ENCODE peak calls at places on chromosomes 1 and 21, in four cellular contexts. B, F, X and Q are unnamed samples.

GRCh38 chr1:17982197-17982596 is 125.4 kb upstream of the IGSF21 start:
- DNase-seq in F (no peak), B (no peak), X (no peak), Q (no peak)

GRCh38 chr1:228953207-228953606 is 217.9 kb downstream of the RHOU start:
- DNase-seq in F (no peak), X (no peak), B (no peak), Q (no peak)

GRCh38 chr1:43644558-43644957 is 5.4 kb upstream of the KDM4A start:
- DNase-seq in B (no peak), X (no peak), F (no peak), Q (no peak)

GRCh38 chr21:31343680-31344480 is at the start of gene TIAM1:
- DNase-seq in F (no peak), X (no peak), B (no peak), Q (peak)

GRCh38 chr21:36150192-36150711 is 6.4 kb upstream of the DOP1B start:
- DNase-seq in F (peak), B (no peak), X (no peak), Q (no peak)

GRCh38 chr1:62782197-62782886 is 1.6 kb upstream of the ATG4C start:
- DNase-seq in F (no peak), X (no peak), B (no peak), Q (no peak)

GRCh38 chr21:33289199-33289819 is 23.1 kb downstream of the IL10RB start:
- DNase-seq in X (no peak), B (no peak), F (no peak), Q (no peak)

GRCh38 chr1:94694234-94694915 is 125.8 kb upstream of the SLC44A3 start:
- DNase-seq in B (no peak), X (no peak), F (no peak), Q (no peak)

GRCh38 chr1:231172411-231172810 is 10.6 kb downstream of the TRIM67 start:
- DNase-seq in B (no peak), F (no peak), X (no peak), Q (no peak)

GRCh38 chr1:96992871-96993270 is 271.3 kb downstream of the PTBP2 start:
- DNase-seq in X (no peak), F (no peak), B (no peak), Q (no peak)

GRCh38 chr1:18513995-18514394 is 33.3 kb downstream of the KLHDC7A start:
- DNase-seq in B (no peak), F (no peak), X (no peak), Q (no peak)

GRCh38 chr1:25019351-25020172 is 89.5 kb upstream of the RUNX3 start:
- DNase-seq in X (no peak), F (no peak), B (no peak), Q (no peak)

GRCh38 chr1:68321084-68321685 is 88.9 kb upstream of the WLS start:
- DNase-seq in B (peak), X (peak), F (no peak), Q (peak)

GRCh38 chr1:159000627-159001026 is 9.1 kb upstream of the IFI16 start:
- DNase-seq in X (no peak), F (no peak), B (no peak), Q (no peak)

DNA sequence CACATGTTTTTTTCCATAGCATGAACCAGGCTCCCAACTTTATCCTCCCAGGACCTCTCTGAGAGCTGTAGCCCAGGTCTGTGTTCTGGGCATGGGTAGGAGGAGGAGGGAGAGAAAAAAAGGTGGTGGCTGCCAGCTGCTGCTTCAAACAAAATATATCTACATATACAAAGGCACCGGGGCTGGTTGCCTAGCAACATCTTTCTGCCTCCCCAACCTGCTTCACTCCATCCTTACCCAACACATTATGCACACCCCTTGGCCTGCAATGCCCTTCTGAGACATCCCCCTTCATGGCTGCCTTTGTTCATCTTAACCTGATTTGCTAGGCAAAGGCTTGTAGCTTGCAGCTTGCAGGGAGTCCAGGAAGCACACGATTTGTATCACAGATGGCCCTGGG is 27.2 kb upstream of the ATP1A1 start:
- DNase-seq in F (no peak), B (no peak), X (no peak), Q (peak)
- TF ChIP-seq PBX3 in F (no peak), B (no peak), X (no peak), Q (no peak)

GRCh38 chr1:33220701-33221384 is 35.4 kb upstream of the ZNF362 start:
- DNase-seq in B (no peak), X (no peak), F (no peak), Q (no peak)
- TF ChIP-seq PBX3 in B (no peak), X (no peak), F (no peak), Q (no peak)

GRCh38 chr1:59429651-59430050 is 132.8 kb downstream of the FGGY start:
- DNase-seq in X (no peak), F (no peak), B (no peak), Q (no peak)

GRCh38 chr1:59434336-59434735 is 137.4 kb downstream of the FGGY start:
- DNase-seq in F (no peak), X (no peak), B (no peak), Q (no peak)

GRCh38 chr1:59433440-59433813 is 136.5 kb downstream of the FGGY start:
- DNase-seq in B (no peak), X (no peak), F (no peak), Q (no peak)

GRCh38 chr1:59432531-59433439 is 135.9 kb downstream of the FGGY start:
- DNase-seq in F (peak), X (no peak), B (peak), Q (no peak)

GRCh38 chr1:59431566-59432294 is 134.8 kb downstream of the FGGY start:
- DNase-seq in X (no peak), F (no peak), B (no peak), Q (no peak)
- TF ChIP-seq PBX3 in X (no peak), F (no peak), B (no peak), Q (no peak)

GRCh38 chr1:87399701-87400100 is 71.0 kb downstream of the LMO4 start:
- DNase-seq in F (no peak), B (no peak), X (no peak), Q (no peak)

GRCh38 chr1:87399264-87399663 is 70.6 kb downstream of the LMO4 start:
- DNase-seq in B (no peak), F (no peak), X (no peak), Q (no peak)

GRCh38 chr1:87404306-87404705 is 75.6 kb downstream of the LMO4 start:
- DNase-seq in X (no peak), B (no peak), F (no peak), Q (no peak)

GRCh38 chr1:87403047-87403820 is 74.6 kb downstream of the LMO4 start:
- DNase-seq in X (no peak), F (no peak), B (no peak), Q (no peak)

GRCh38 chr1:87402192-87403046 is 73.7 kb downstream of the LMO4 start:
- DNase-seq in F (no peak), X (no peak), B (no peak), Q (no peak)
- TF ChIP-seq PBX3 in F (no peak), X (no peak), B (no peak), Q (peak)

GRCh38 chr1:41239988-41240610 is 2.0 kb downstream of the SCMH1 start:
- DNase-seq in B (peak), F (no peak), X (peak), Q (no peak)
- TF ChIP-seq PBX3 in B (no peak), F (no peak), X (no peak), Q (no peak)

DNA sequence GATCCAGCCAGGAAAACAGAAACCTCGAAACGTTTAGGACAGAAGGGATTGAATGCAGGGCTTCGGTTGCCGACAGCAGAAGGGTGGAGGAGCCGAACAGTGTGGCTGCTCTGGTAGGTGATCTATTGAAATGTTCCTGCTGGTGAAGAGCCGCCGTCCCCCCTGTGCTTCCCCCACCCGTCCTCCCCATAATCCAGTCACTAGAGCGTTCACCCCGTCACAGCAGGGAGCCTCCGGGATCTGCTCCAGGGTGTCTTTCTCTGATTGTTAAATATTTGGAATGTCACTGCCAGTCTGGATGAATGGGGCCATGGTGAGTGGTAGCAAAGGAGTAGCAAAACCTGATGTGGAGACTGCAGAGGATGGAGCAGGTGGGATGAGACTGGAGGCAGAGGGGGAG is 255.1 kb upstream of the CSF3R start:
- DNase-seq in B (no peak), X (no peak), F (no peak), Q (no peak)
- TF ChIP-seq PBX3 in B (no peak), X (no peak), F (no peak), Q (no peak)

GRCh38 chr1:171188388-171189266 is 3.5 kb downstream of the FMO2 start:
- DNase-seq in B (peak), X (peak), F (peak), Q (peak)
- TF ChIP-seq PBX3 in B (no peak), X (no peak), F (no peak), Q (no peak)